ENCODE peak calls at places on chromosomes 3 and 15, in seven cellular contexts. T is activated CD8-positive, alpha-beta memory T cell treated with anti-CD3 and anti-CD28 coated beads for 48 hours; Q is cardiac fibroblast; E is GM23248; L is T-helper 9 cell; P is psoas muscle; X is foreskin fibroblast. I is an unnamed sample.

GRCh38 chr3:72889310-72890165 is 1.7 kb downstream of the GXYLT2 start:
- DNase-seq in T (no peak), Q (no peak), E (no peak), L (no peak), P (no peak), X (no peak), I (no peak)

GRCh38 chr3:98954242-98954641 is 52.7 kb upstream of the DCBLD2 start:
- DNase-seq in T (no peak), Q (no peak), E (peak), L (no peak), P (no peak), X (no peak), I (no peak)

GRCh38 chr3:195907730-195908438 is 467 bp downstream of the TNK2 start:
- DNase-seq in T (peak), Q (peak), E (peak), L (peak), P (peak), X (no peak), I (no peak)

GRCh38 chr3:196639517-196640500 is at the start of gene NRROS:
- DNase-seq in T (no peak), Q (peak), E (peak), L (peak), P (peak), X (peak), I (peak)

GRCh38 chr3:160546727-160547126 is 18.6 kb downstream of the KPNA4 start:
- DNase-seq in T (no peak), Q (no peak), E (no peak), L (no peak), P (no peak), X (no peak), I (no peak)

GRCh38 chr3:64022451-64023186 is 675 bp downstream of the PSMD6 start:
- DNase-seq in T (no peak), Q (no peak), E (peak), L (no peak), P (no peak), X (no peak), I (no peak)

GRCh38 chr3:32366638-32367368 is 24.9 kb upstream of the CMTM7 start:
- DNase-seq in T (no peak), Q (no peak), E (no peak), L (no peak), P (no peak), X (no peak), I (peak)

GRCh38 chr3:155495387-155495786 is 201.9 kb upstream of the STRIT1 start:
- DNase-seq in T (no peak), Q (no peak), E (no peak), L (no peak), P (no peak), X (peak), I (peak)

GRCh38 chr15:62648954-62649353 is 393.6 kb upstream of the TPM1 start:
- DNase-seq in T (no peak), Q (peak), E (peak), L (no peak), P (no peak), X (no peak), I (no peak)

GRCh38 chr15:92818658-92819311 is 81.3 kb upstream of the CHD2 start:
- DNase-seq in T (no peak), Q (no peak), E (no peak), L (no peak), P (no peak), X (no peak), I (no peak)

GRCh38 chr15:50993598-50993997 is 85.1 kb downstream of the AP4E1 start:
- DNase-seq in T (no peak), Q (no peak), E (peak), L (no peak), P (no peak), X (no peak), I (peak)

GRCh38 chr3:30081904-30082303 is 524.5 kb upstream of the TGFBR2 start:
- DNase-seq in T (no peak), Q (no peak), E (no peak), L (no peak), P (no peak), X (no peak), I (no peak)

GRCh38 chr3:46359748-46360509 is 6.0 kb downstream of the CCR2 start:
- DNase-seq in T (no peak), Q (no peak), E (peak), L (no peak), P (no peak), X (peak), I (peak)

GRCh38 chr15:73838795-73839565 is 34.4 kb upstream of the TBC1D21 start:
- DNase-seq in T (no peak), Q (peak), E (peak), L (no peak), P (peak), X (peak), I (no peak)

GRCh38 chr3:45771831-45772230 is 24.5 kb downstream of the SLC6A20 start:
- DNase-seq in T (no peak), Q (no peak), E (no peak), L (no peak), P (no peak), X (no peak), I (no peak)

GRCh38 chr15:40337597-40337996 is 3.1 kb downstream of the CCDC9B start:
- DNase-seq in T (no peak), Q (no peak), E (no peak), L (no peak), P (no peak), X (no peak), I (no peak)